ENCODE peak calls at places on chromosomes 13 and 19, in eight cellular contexts. One of them, this sample, is unnamed.

GRCh38 chr13:25215253-25215575 is 43.1 kb upstream of the AMER2 start:
- DNase-seq in Right ventricle myocardium superior: no peak
- DNase-seq in activated naive CD4-positive, alpha-beta T cell: no peak
- DNase-seq in activated CD4-positive, alpha-beta T cell treated with anti-CD3 and anti-CD28 coated beads, Interleukin-2, amount 10 ng/mL, durations not matched to agents 7 days and 5 days: no peak
- DNase-seq in stimulated activated CD4-positive, alpha-beta T cell treated with anti-CD3 and anti-CD28 coated beads, Interleukin-2, amount 100 ng/mL, for 48 hours: no peak
- DNase-seq in cardiac fibroblast: no peak
- DNase-seq in PC-3: no peak
- DNase-seq in SK-N-SH: no peak
- DNase-seq in this sample: no peak

GRCh38 chr19:12970070-12970820 is 869 bp downstream of the DAND5 start:
- DNase-seq in Right ventricle myocardium superior: no peak
- DNase-seq in PC-3: no peak
- DNase-seq in SK-N-SH: peak
- DNase-seq in stimulated activated CD4-positive, alpha-beta T cell treated with anti-CD3 and anti-CD28 coated beads, Interleukin-2, amount 100 ng/mL, for 48 hours: no peak
- DNase-seq in cardiac fibroblast: no peak
- DNase-seq in activated CD4-positive, alpha-beta T cell treated with anti-CD3 and anti-CD28 coated beads, Interleukin-2, amount 10 ng/mL, durations not matched to agents 7 days and 5 days: no peak
- DNase-seq in activated naive CD4-positive, alpha-beta T cell: no peak
- DNase-seq in this sample: no peak

GRCh38 chr19:47107953-47108746 is 5.4 kb downstream of the ZC3H4 start:
- DNase-seq in activated CD4-positive, alpha-beta T cell treated with anti-CD3 and anti-CD28 coated beads, Interleukin-2, amount 10 ng/mL, durations not matched to agents 7 days and 5 days: no peak
- DNase-seq in SK-N-SH: no peak
- DNase-seq in stimulated activated CD4-positive, alpha-beta T cell treated with anti-CD3 and anti-CD28 coated beads, Interleukin-2, amount 100 ng/mL, for 48 hours: no peak
- DNase-seq in PC-3: peak
- DNase-seq in activated naive CD4-positive, alpha-beta T cell: no peak
- DNase-seq in Right ventricle myocardium superior: no peak
- DNase-seq in cardiac fibroblast: no peak
- DNase-seq in this sample: no peak

GRCh38 chr19:46408611-46409039 is 4.7 kb downstream of the CCDC8 start:
- DNase-seq in stimulated activated CD4-positive, alpha-beta T cell treated with anti-CD3 and anti-CD28 coated beads, Interleukin-2, amount 100 ng/mL, for 48 hours: no peak
- DNase-seq in PC-3: no peak
- DNase-seq in SK-N-SH: no peak
- DNase-seq in cardiac fibroblast: no peak
- DNase-seq in activated naive CD4-positive, alpha-beta T cell: no peak
- DNase-seq in activated CD4-positive, alpha-beta T cell treated with anti-CD3 and anti-CD28 coated beads, Interleukin-2, amount 10 ng/mL, durations not matched to agents 7 days and 5 days: no peak
- DNase-seq in Right ventricle myocardium superior: peak
- DNase-seq in this sample: peak

GRCh38 chr19:4636151-4636717 is 3.1 kb upstream of the TNFAIP8L1 start:
- DNase-seq in activated CD4-positive, alpha-beta T cell treated with anti-CD3 and anti-CD28 coated beads, Interleukin-2, amount 10 ng/mL, durations not matched to agents 7 days and 5 days: peak
- DNase-seq in PC-3: peak
- DNase-seq in cardiac fibroblast: peak
- DNase-seq in SK-N-SH: peak
- DNase-seq in activated naive CD4-positive, alpha-beta T cell: peak
- DNase-seq in Right ventricle myocardium superior: peak
- DNase-seq in stimulated activated CD4-positive, alpha-beta T cell treated with anti-CD3 and anti-CD28 coated beads, Interleukin-2, amount 100 ng/mL, for 48 hours: peak
- DNase-seq in this sample: peak

GRCh38 chr19:35714601-35715354 is 3.0 kb upstream of the KMT2B start:
- DNase-seq in activated naive CD4-positive, alpha-beta T cell: no peak
- DNase-seq in Right ventricle myocardium superior: no peak
- DNase-seq in PC-3: no peak
- DNase-seq in SK-N-SH: no peak
- DNase-seq in activated CD4-positive, alpha-beta T cell treated with anti-CD3 and anti-CD28 coated beads, Interleukin-2, amount 10 ng/mL, durations not matched to agents 7 days and 5 days: peak
- DNase-seq in stimulated activated CD4-positive, alpha-beta T cell treated with anti-CD3 and anti-CD28 coated beads, Interleukin-2, amount 100 ng/mL, for 48 hours: no peak
- DNase-seq in cardiac fibroblast: no peak
- DNase-seq in this sample: no peak

GRCh38 chr19:17969096-17969792 is 2.3 kb downstream of the KCNN1 start:
- DNase-seq in PC-3: no peak
- DNase-seq in activated CD4-positive, alpha-beta T cell treated with anti-CD3 and anti-CD28 coated beads, Interleukin-2, amount 10 ng/mL, durations not matched to agents 7 days and 5 days: no peak
- DNase-seq in SK-N-SH: no peak
- DNase-seq in Right ventricle myocardium superior: no peak
- DNase-seq in stimulated activated CD4-positive, alpha-beta T cell treated with anti-CD3 and anti-CD28 coated beads, Interleukin-2, amount 100 ng/mL, for 48 hours: no peak
- DNase-seq in activated naive CD4-positive, alpha-beta T cell: no peak
- DNase-seq in cardiac fibroblast: no peak
- DNase-seq in this sample: no peak

GRCh38 chr19:3365447-3366103 is 808 bp upstream of the NFIC start:
- DNase-seq in cardiac fibroblast: peak
- DNase-seq in SK-N-SH: peak
- DNase-seq in stimulated activated CD4-positive, alpha-beta T cell treated with anti-CD3 and anti-CD28 coated beads, Interleukin-2, amount 100 ng/mL, for 48 hours: no peak
- DNase-seq in activated naive CD4-positive, alpha-beta T cell: no peak
- DNase-seq in PC-3: peak
- DNase-seq in activated CD4-positive, alpha-beta T cell treated with anti-CD3 and anti-CD28 coated beads, Interleukin-2, amount 10 ng/mL, durations not matched to agents 7 days and 5 days: no peak
- DNase-seq in Right ventricle myocardium superior: peak
- DNase-seq in this sample: peak

GRCh38 chr19:7916137-7916907 is 1.7 kb downstream of the TGFBR3L start:
- DNase-seq in stimulated activated CD4-positive, alpha-beta T cell treated with anti-CD3 and anti-CD28 coated beads, Interleukin-2, amount 100 ng/mL, for 48 hours: peak
- DNase-seq in Right ventricle myocardium superior: no peak
- DNase-seq in PC-3: peak
- DNase-seq in activated CD4-positive, alpha-beta T cell treated with anti-CD3 and anti-CD28 coated beads, Interleukin-2, amount 10 ng/mL, durations not matched to agents 7 days and 5 days: peak
- DNase-seq in SK-N-SH: peak
- DNase-seq in activated naive CD4-positive, alpha-beta T cell: peak
- DNase-seq in cardiac fibroblast: peak
- DNase-seq in this sample: peak

GRCh38 chr19:30202060-30202600 is 170.1 kb upstream of the ZNF536 start:
- DNase-seq in activated CD4-positive, alpha-beta T cell treated with anti-CD3 and anti-CD28 coated beads, Interleukin-2, amount 10 ng/mL, durations not matched to agents 7 days and 5 days: no peak
- DNase-seq in activated naive CD4-positive, alpha-beta T cell: no peak
- DNase-seq in SK-N-SH: no peak
- DNase-seq in cardiac fibroblast: no peak
- DNase-seq in Right ventricle myocardium superior: no peak
- DNase-seq in PC-3: no peak
- DNase-seq in stimulated activated CD4-positive, alpha-beta T cell treated with anti-CD3 and anti-CD28 coated beads, Interleukin-2, amount 100 ng/mL, for 48 hours: no peak
- DNase-seq in this sample: no peak

GRCh38 chr19:33373701-33374405 is at the start of gene CEBPG:
- DNase-seq in PC-3: peak
- DNase-seq in cardiac fibroblast: peak
- DNase-seq in SK-N-SH: peak
- DNase-seq in activated CD4-positive, alpha-beta T cell treated with anti-CD3 and anti-CD28 coated beads, Interleukin-2, amount 10 ng/mL, durations not matched to agents 7 days and 5 days: peak
- DNase-seq in Right ventricle myocardium superior: peak
- DNase-seq in activated naive CD4-positive, alpha-beta T cell: no peak
- DNase-seq in stimulated activated CD4-positive, alpha-beta T cell treated with anti-CD3 and anti-CD28 coated beads, Interleukin-2, amount 100 ng/mL, for 48 hours: peak
- DNase-seq in this sample: peak

GRCh38 chr13:33123066-33123940 is 107.1 kb downstream of the KL start:
- DNase-seq in Right ventricle myocardium superior: peak
- DNase-seq in cardiac fibroblast: no peak
- DNase-seq in PC-3: no peak
- DNase-seq in activated naive CD4-positive, alpha-beta T cell: no peak
- DNase-seq in stimulated activated CD4-positive, alpha-beta T cell treated with anti-CD3 and anti-CD28 coated beads, Interleukin-2, amount 100 ng/mL, for 48 hours: no peak
- DNase-seq in activated CD4-positive, alpha-beta T cell treated with anti-CD3 and anti-CD28 coated beads, Interleukin-2, amount 10 ng/mL, durations not matched to agents 7 days and 5 days: no peak
- DNase-seq in SK-N-SH: no peak
- DNase-seq in this sample: peak

GRCh38 chr13:45833663-45834062 is 17.9 kb downstream of the SIAH3 start:
- DNase-seq in stimulated activated CD4-positive, alpha-beta T cell treated with anti-CD3 and anti-CD28 coated beads, Interleukin-2, amount 100 ng/mL, for 48 hours: no peak
- DNase-seq in cardiac fibroblast: no peak
- DNase-seq in activated naive CD4-positive, alpha-beta T cell: no peak
- DNase-seq in Right ventricle myocardium superior: peak
- DNase-seq in PC-3: peak
- DNase-seq in activated CD4-positive, alpha-beta T cell treated with anti-CD3 and anti-CD28 coated beads, Interleukin-2, amount 10 ng/mL, durations not matched to agents 7 days and 5 days: no peak
- DNase-seq in SK-N-SH: no peak
- DNase-seq in this sample: peak

GRCh38 chr13:33543631-33544030 is 258.1 kb upstream of the STARD13 start:
- DNase-seq in activated naive CD4-positive, alpha-beta T cell: no peak
- DNase-seq in Right ventricle myocardium superior: no peak
- DNase-seq in SK-N-SH: no peak
- DNase-seq in stimulated activated CD4-positive, alpha-beta T cell treated with anti-CD3 and anti-CD28 coated beads, Interleukin-2, amount 100 ng/mL, for 48 hours: no peak
- DNase-seq in cardiac fibroblast: peak
- DNase-seq in activated CD4-positive, alpha-beta T cell treated with anti-CD3 and anti-CD28 coated beads, Interleukin-2, amount 10 ng/mL, durations not matched to agents 7 days and 5 days: no peak
- DNase-seq in PC-3: peak
- DNase-seq in this sample: no peak

GRCh38 chr13:45209229-45209628 is 8.4 kb upstream of the KCTD4 start:
- DNase-seq in activated naive CD4-positive, alpha-beta T cell: no peak
- DNase-seq in cardiac fibroblast: peak
- DNase-seq in activated CD4-positive, alpha-beta T cell treated with anti-CD3 and anti-CD28 coated beads, Interleukin-2, amount 10 ng/mL, durations not matched to agents 7 days and 5 days: no peak
- DNase-seq in SK-N-SH: no peak
- DNase-seq in Right ventricle myocardium superior: no peak
- DNase-seq in stimulated activated CD4-positive, alpha-beta T cell treated with anti-CD3 and anti-CD28 coated beads, Interleukin-2, amount 100 ng/mL, for 48 hours: no peak
- DNase-seq in PC-3: peak
- DNase-seq in this sample: peak

GRCh38 chr13:99416411-99417121 is 84.7 kb upstream of the TM9SF2 start:
- DNase-seq in PC-3: no peak
- DNase-seq in activated naive CD4-positive, alpha-beta T cell: no peak
- DNase-seq in cardiac fibroblast: no peak
- DNase-seq in Right ventricle myocardium superior: no peak
- DNase-seq in SK-N-SH: no peak
- DNase-seq in stimulated activated CD4-positive, alpha-beta T cell treated with anti-CD3 and anti-CD28 coated beads, Interleukin-2, amount 100 ng/mL, for 48 hours: no peak
- DNase-seq in activated CD4-positive, alpha-beta T cell treated with anti-CD3 and anti-CD28 coated beads, Interleukin-2, amount 10 ng/mL, durations not matched to agents 7 days and 5 days: no peak
- DNase-seq in this sample: no peak